ENCODE peak calls at places on chromosomes 13 and 19, in five cellular contexts. One of them, this sample, is unnamed.

GRCh38 chr13:24361138-24361537 is 51.8 kb downstream of the C1QTNF9 start:
- DNase-seq in breast epithelium: no peak
- DNase-seq in Calu3: no peak
- DNase-seq in colonic mucosa: peak
- DNase-seq in MCF 10A: no peak
- DNase-seq in this sample: no peak

GRCh38 chr13:73542446-73542845 is 483.6 kb downstream of the KLF5 start:
- DNase-seq in breast epithelium: no peak
- DNase-seq in MCF 10A: no peak
- DNase-seq in colonic mucosa: no peak
- DNase-seq in Calu3: peak
- DNase-seq in this sample: no peak

GRCh38 chr19:1814391-1814790 is 2.3 kb upstream of the ATP8B3 start:
- DNase-seq in breast epithelium: no peak
- DNase-seq in MCF 10A: no peak
- DNase-seq in colonic mucosa: no peak
- DNase-seq in Calu3: no peak
- DNase-seq in this sample: no peak

GRCh38 chr19:43525836-43526771 is 897 bp downstream of the ETHE1 start:
- DNase-seq in MCF 10A: peak
- DNase-seq in colonic mucosa: peak
- DNase-seq in breast epithelium: no peak
- DNase-seq in Calu3: peak
- DNase-seq in this sample: no peak

GRCh38 chr13:114101325-114101821 is 31.1 kb downstream of the RASA3 start:
- DNase-seq in Calu3: no peak
- DNase-seq in breast epithelium: peak
- DNase-seq in MCF 10A: no peak
- DNase-seq in colonic mucosa: no peak
- DNase-seq in this sample: no peak

GRCh38 chr13:30734434-30734833 is 909 bp upstream of the ALOX5AP start:
- DNase-seq in MCF 10A: peak
- DNase-seq in Calu3: no peak
- DNase-seq in breast epithelium: no peak
- DNase-seq in colonic mucosa: no peak
- DNase-seq in this sample: peak

GRCh38 chr13:25422153-25422552 is 50.4 kb downstream of the ATP8A2 start:
- DNase-seq in Calu3: no peak
- DNase-seq in colonic mucosa: no peak
- DNase-seq in MCF 10A: no peak
- DNase-seq in breast epithelium: no peak
- DNase-seq in this sample: no peak

GRCh38 chr13:33775339-33776108 is 42.4 kb upstream of the RFC3 start:
- DNase-seq in breast epithelium: no peak
- DNase-seq in Calu3: no peak
- DNase-seq in colonic mucosa: no peak
- DNase-seq in MCF 10A: no peak
- DNase-seq in this sample: no peak

GRCh38 chr19:6103894-6104293 is 6.4 kb downstream of the RFX2 start:
- DNase-seq in MCF 10A: no peak
- DNase-seq in colonic mucosa: no peak
- DNase-seq in Calu3: no peak
- DNase-seq in breast epithelium: no peak
- DNase-seq in this sample: no peak

GRCh38 chr13:24365191-24365590 is 55.8 kb downstream of the C1QTNF9 start:
- DNase-seq in MCF 10A: no peak
- DNase-seq in Calu3: no peak
- DNase-seq in colonic mucosa: no peak
- DNase-seq in breast epithelium: no peak
- DNase-seq in this sample: no peak

GRCh38 chr19:16224266-16225045 is 26.7 kb downstream of the AP1M1 start:
- DNase-seq in breast epithelium: no peak
- DNase-seq in MCF 10A: no peak
- DNase-seq in colonic mucosa: no peak
- DNase-seq in Calu3: no peak
- DNase-seq in this sample: no peak
- TF ChIP-seq CTCF in breast epithelium: no peak
- TF ChIP-seq CTCF in MCF 10A: no peak
- TF ChIP-seq CTCF in colonic mucosa: no peak
- TF ChIP-seq CTCF in Calu3: no peak
- TF ChIP-seq CTCF in this sample: no peak

GRCh38 chr19:47331490-47331889 is 485 bp upstream of the C5AR2 start:
- DNase-seq in breast epithelium: no peak
- DNase-seq in Calu3: no peak
- DNase-seq in MCF 10A: no peak
- DNase-seq in colonic mucosa: no peak
- DNase-seq in this sample: no peak
- TF ChIP-seq CTCF in breast epithelium: no peak
- TF ChIP-seq CTCF in Calu3: no peak
- TF ChIP-seq CTCF in MCF 10A: no peak
- TF ChIP-seq CTCF in colonic mucosa: no peak
- TF ChIP-seq CTCF in this sample: no peak

DNA sequence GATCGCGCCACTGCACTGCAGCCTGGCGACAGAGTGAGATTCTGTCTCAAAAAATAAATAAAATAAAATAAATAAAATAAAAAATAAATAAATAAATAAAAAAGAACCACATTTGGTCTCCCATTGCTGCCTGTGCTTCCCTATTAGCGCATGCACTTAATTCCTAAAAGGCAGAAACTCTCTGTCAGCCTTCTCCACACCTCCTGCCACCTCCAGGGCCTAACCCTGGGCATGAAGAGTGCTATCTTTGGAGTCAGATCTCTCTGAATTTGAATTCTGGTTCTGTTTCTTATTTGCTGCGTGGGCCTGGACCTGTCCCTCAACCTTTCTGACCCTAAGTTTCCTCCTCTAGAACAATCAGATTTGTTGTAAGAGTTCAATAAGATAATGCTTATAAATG is 11.3 kb downstream of the NCAN start:
- DNase-seq in Calu3: no peak
- DNase-seq in colonic mucosa: no peak
- DNase-seq in breast epithelium: no peak
- DNase-seq in MCF 10A: no peak
- DNase-seq in this sample: no peak
- TF ChIP-seq CTCF in Calu3: no peak
- TF ChIP-seq CTCF in colonic mucosa: no peak
- TF ChIP-seq CTCF in breast epithelium: no peak
- TF ChIP-seq CTCF in MCF 10A: no peak
- TF ChIP-seq CTCF in this sample: no peak

DNA sequence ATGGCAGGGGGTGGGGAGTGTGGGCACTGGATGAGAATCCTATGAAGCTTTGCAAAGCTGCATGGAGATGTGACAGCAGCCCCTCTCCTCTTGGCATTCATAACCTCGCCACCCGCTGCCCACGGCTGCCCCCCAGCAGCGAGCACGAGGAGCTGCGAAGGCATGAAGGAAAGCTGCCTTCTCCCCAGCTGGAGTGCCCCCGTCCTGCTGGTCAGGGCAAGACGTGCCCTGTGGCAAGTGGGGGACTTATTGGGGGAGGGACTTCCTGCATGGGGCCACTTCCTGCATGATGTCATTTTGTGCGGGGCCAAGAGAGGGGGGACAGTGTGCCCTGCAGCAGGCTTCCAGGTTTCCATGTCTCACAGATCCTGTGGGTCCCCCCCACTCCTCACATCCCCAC is 85.9 kb downstream of the TSHZ3 start:
- DNase-seq in Calu3: no peak
- DNase-seq in breast epithelium: no peak
- DNase-seq in MCF 10A: no peak
- DNase-seq in colonic mucosa: no peak
- DNase-seq in this sample: no peak
- TF ChIP-seq CTCF in Calu3: no peak
- TF ChIP-seq CTCF in breast epithelium: no peak
- TF ChIP-seq CTCF in MCF 10A: no peak
- TF ChIP-seq CTCF in colonic mucosa: no peak
- TF ChIP-seq CTCF in this sample: no peak

DNA sequence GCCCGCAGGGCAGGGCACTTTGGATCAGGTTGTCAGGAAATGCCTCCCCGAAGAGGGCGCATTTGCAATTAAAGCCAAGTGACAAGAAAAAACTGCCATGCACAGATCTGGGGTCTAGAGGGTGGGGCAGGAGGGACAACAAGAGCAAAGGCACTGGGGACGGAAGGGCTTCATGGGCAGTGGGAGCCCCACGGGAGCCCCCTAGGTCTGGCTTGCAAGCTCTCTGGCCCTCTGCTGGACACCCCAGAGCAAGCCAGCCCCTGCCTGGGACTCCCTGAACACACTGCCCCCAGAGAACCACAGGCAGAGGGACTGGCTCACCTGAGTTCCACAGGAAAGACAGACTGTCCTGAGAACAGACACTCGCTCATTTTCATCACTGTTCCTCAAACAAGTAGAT is 30.2 kb upstream of the C19orf12 start:
- DNase-seq in Calu3: peak
- DNase-seq in breast epithelium: no peak
- DNase-seq in colonic mucosa: no peak
- DNase-seq in MCF 10A: no peak
- DNase-seq in this sample: peak
- TF ChIP-seq CTCF in Calu3: no peak
- TF ChIP-seq CTCF in breast epithelium: no peak
- TF ChIP-seq CTCF in colonic mucosa: no peak
- TF ChIP-seq CTCF in MCF 10A: peak
- TF ChIP-seq CTCF in this sample: peak

DNA sequence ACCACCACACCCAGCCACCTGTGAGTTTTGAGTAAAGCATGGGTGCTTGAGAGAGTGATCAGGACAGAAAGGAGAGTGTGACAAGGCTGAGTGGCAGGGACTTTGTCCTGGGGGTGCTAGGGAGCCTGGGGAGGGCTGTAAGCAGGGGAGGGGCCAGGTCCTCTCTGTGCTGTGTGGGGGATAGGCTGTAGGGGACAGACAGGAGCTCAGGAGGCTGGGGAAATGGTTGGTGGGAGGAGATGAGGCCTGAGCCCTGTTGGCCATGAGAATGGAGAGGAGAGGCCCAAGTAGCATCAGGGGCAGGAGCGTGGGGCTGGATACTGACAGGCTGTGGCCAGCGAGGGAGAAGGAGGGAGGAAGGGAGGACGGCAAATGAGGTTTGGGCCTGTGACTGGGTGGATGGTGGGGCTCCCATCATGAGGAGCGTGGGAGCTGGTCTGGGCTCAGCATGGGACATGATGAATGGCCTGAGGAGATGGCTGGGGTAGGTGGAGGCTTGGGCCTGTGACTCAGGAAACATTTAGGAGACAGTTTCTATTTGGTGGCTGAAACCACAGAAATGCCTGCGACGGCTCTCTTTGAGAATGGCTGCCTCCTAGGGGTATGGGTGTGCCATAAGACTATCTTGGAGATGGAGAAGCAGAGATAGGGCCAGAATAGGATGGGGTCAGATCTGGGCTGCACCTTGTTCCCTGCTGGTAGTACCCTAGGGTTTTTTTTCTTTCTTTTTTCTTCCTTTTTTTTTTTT is 25.0 kb downstream of the GRIN2D start:
- DNase-seq in breast epithelium: no peak
- DNase-seq in MCF 10A: peak
- DNase-seq in Calu3: no peak
- DNase-seq in colonic mucosa: no peak
- DNase-seq in this sample: no peak
- TF ChIP-seq CTCF in breast epithelium: no peak
- TF ChIP-seq CTCF in MCF 10A: no peak
- TF ChIP-seq CTCF in Calu3: no peak
- TF ChIP-seq CTCF in colonic mucosa: no peak
- TF ChIP-seq CTCF in this sample: peak

GRCh38 chr13:98447130-98447529 is 129.8 kb downstream of the STK24 start:
- DNase-seq in colonic mucosa: no peak
- DNase-seq in Calu3: no peak
- DNase-seq in breast epithelium: no peak
- DNase-seq in MCF 10A: no peak
- DNase-seq in this sample: no peak

GRCh38 chr13:98448642-98448928 is 128.3 kb downstream of the STK24 start:
- DNase-seq in Calu3: no peak
- DNase-seq in colonic mucosa: no peak
- DNase-seq in MCF 10A: no peak
- DNase-seq in breast epithelium: no peak
- DNase-seq in this sample: no peak

GRCh38 chr13:98449273-98449672 is 127.6 kb downstream of the STK24 start:
- DNase-seq in MCF 10A: no peak
- DNase-seq in breast epithelium: no peak
- DNase-seq in Calu3: no peak
- DNase-seq in colonic mucosa: no peak
- DNase-seq in this sample: no peak

GRCh38 chr13:98446234-98446621 is 130.7 kb downstream of the STK24 start:
- DNase-seq in MCF 10A: no peak
- DNase-seq in Calu3: no peak
- DNase-seq in colonic mucosa: no peak
- DNase-seq in breast epithelium: no peak
- DNase-seq in this sample: no peak

GRCh38 chr13:98447881-98448641 is 128.8 kb downstream of the STK24 start:
- DNase-seq in MCF 10A: no peak
- DNase-seq in colonic mucosa: no peak
- DNase-seq in breast epithelium: no peak
- DNase-seq in Calu3: no peak
- DNase-seq in this sample: peak
- TF ChIP-seq CTCF in MCF 10A: no peak
- TF ChIP-seq CTCF in colonic mucosa: peak
- TF ChIP-seq CTCF in breast epithelium: peak
- TF ChIP-seq CTCF in Calu3: no peak
- TF ChIP-seq CTCF in this sample: peak